ENCODE peak calls at places on chromosomes 11 and 22, in four cellular contexts. O is CD8-positive, alpha-beta T cell; P is H1; W is heart left ventricle. Q is an unnamed sample. For H3K4me1, the result is how much of the 10 kb centered on the place peaks cover.

GRCh38 chr22:30444632-30445437 is 19.3 kb downstream of the MTFP1 start:
- DNase-seq in O (peak), P (peak), W (no peak), Q (no peak)

GRCh38 chr11:20388096-20389055 is 860 bp downstream of the PRMT3 start:
- DNase-seq in O (no peak), P (no peak), W (no peak), Q (no peak)

GRCh38 chr22:37259540-37260029 is 15.5 kb upstream of the RAC2 start:
- DNase-seq in O (no peak), P (peak), W (no peak), Q (peak)

GRCh38 chr11:10208045-10208674 is 85.9 kb downstream of the SBF2 start:
- DNase-seq in O (no peak), P (no peak), W (no peak), Q (no peak)

GRCh38 chr22:47163481-47163875 is 401.0 kb downstream of the TBC1D22A start:
- DNase-seq in O (no peak), P (no peak), W (peak), Q (peak)

GRCh38 chr11:44264761-44265160 is 45.2 kb downstream of the ALX4 start:
- DNase-seq in O (no peak), P (no peak), W (no peak), Q (no peak)

GRCh38 chr11:60912223-60912850 is 1.6 kb upstream of the TMEM109 start:
- DNase-seq in O (peak), P (no peak), W (no peak), Q (no peak)

GRCh38 chr11:46528445-46529085 is 65.3 kb downstream of the AMBRA1 start:
- DNase-seq in O (no peak), P (no peak), W (no peak), Q (no peak)

GRCh38 chr11:34644669-34645406 is 23.9 kb downstream of the EHF start:
- DNase-seq in O (no peak), P (no peak), W (no peak), Q (no peak)

GRCh38 chr11:26297179-26297970 is 34.6 kb upstream of the ANO3 start:
- DNase-seq in O (no peak), P (no peak), W (no peak), Q (no peak)

GRCh38 chr11:9459573-9460321 is 1.1 kb upstream of the ZNF143 start:
- DNase-seq in O (peak), P (no peak), W (no peak), Q (no peak)

GRCh38 chr22:25232301-25232700 is 12.9 kb downstream of the CRYBB2 start:
- DNase-seq in O (no peak), P (no peak), W (no peak), Q (no peak)

GRCh38 chr11:103920449-103920848 is 116.0 kb upstream of the DDI1 start:
- DNase-seq in O (no peak), P (no peak), W (no peak), Q (no peak)

GRCh38 chr22:35411112-35411511 is 11.2 kb downstream of the MCM5 start:
- DNase-seq in O (no peak), P (no peak), W (no peak), Q (no peak)

GRCh38 chr22:27453688-27454087 is 347.9 kb downstream of the MN1 start:
- DNase-seq in O (no peak), P (no peak), W (no peak), Q (no peak)

GRCh38 chr11:8265681-8266241 is 2.1 kb upstream of the LMO1 start:
- DNase-seq in O (no peak), P (no peak), W (no peak), Q (peak)

GRCh38 chr11:68938816-68939582 is 35.3 kb downstream of the IGHMBP2 start:
- DNase-seq in O (no peak), P (no peak), W (peak), Q (no peak)

GRCh38 chr11:112113539-112114457 is 27.1 kb downstream of the SDHD start:
- DNase-seq in O (no peak), P (no peak), W (no peak), Q (no peak)

GRCh38 chr11:13334068-13334785 is 56.6 kb downstream of the BMAL1 start:
- DNase-seq in O (no peak), P (no peak), W (no peak), Q (no peak)

GRCh38 chr11:58334708-58335107 is 24.2 kb downstream of the OR5B17 start:
- DNase-seq in O (no peak), P (no peak), W (no peak), Q (no peak)

GRCh38 chr11:14742849-14743248 is 99.2 kb downstream of the PDE3B start:
- DNase-seq in O (no peak), P (no peak), W (no peak), Q (no peak)

GRCh38 chr22:27274770-27275449 is 526.6 kb downstream of the MN1 start:
- DNase-seq in O (no peak), P (no peak), W (no peak), Q (no peak)

GRCh38 chr11:73258104-73258684 is 13.9 kb upstream of the P2RY6 start:
- DNase-seq in O (no peak), P (no peak), W (no peak), Q (no peak)

GRCh38 chr11:68441466-68442230 is 18.9 kb upstream of the PPP6R3 start:
- DNase-seq in O (no peak), P (no peak), W (no peak), Q (no peak)

GRCh38 chr11:112297248-112297866 is 36.7 kb upstream of the PLET1 start:
- DNase-seq in O (no peak), P (no peak), W (no peak), Q (no peak)

GRCh38 chr11:132962026-132962425 is 570.3 kb downstream of the OPCML start:
- DNase-seq in O (no peak), P (no peak), W (no peak), Q (no peak)

GRCh38 chr11:3995949-3996554 is 98.5 kb upstream of the RRM1 start:
- DNase-seq in O (no peak), P (no peak), W (no peak), Q (no peak)

GRCh38 chr11:83364500-83365059 is 78.4 kb upstream of the CCDC90B start:
- DNase-seq in O (no peak), P (no peak), W (no peak), Q (no peak)

GRCh38 chr11:108135845-108136599 is 14.7 kb downstream of the ACAT1 start:
- DNase-seq in O (no peak), P (no peak), W (no peak), Q (no peak)

GRCh38 chr22:28410050-28410816 is 269.4 kb downstream of the TTC28 start:
- DNase-seq in O (no peak), P (no peak), W (no peak), Q (no peak)

GRCh38 chr22:23067691-23068090 is 2.6 kb upstream of the GNAZ start:
- DNase-seq in O (no peak), P (peak), W (no peak), Q (peak)

GRCh38 chr11:118342503-118343161 is at the start of gene CD3D:
- DNase-seq in O (peak), P (no peak), W (no peak), Q (no peak)

GRCh38 chr11:110855246-110855645 is 143.0 kb upstream of the ARHGAP20 start:
- DNase-seq in O (no peak), P (no peak), W (no peak), Q (no peak)

GRCh38 chr11:109229682-109230081 is 192.3 kb upstream of the C11orf87 start:
- DNase-seq in O (no peak), P (no peak), W (no peak), Q (no peak)

GRCh38 chr11:279966-280761 is 2.0 kb downstream of the NLRP6 start:
- DNase-seq in O (peak), P (peak), W (peak), Q (peak)

GRCh38 chr11:110712643-110713468 is 619 bp upstream of the ARHGAP20 start:
- DNase-seq in O (no peak), P (no peak), W (no peak), Q (no peak)

GRCh38 chr11:47109051-47109791 is 67.5 kb downstream of the ARFGAP2 start:
- DNase-seq in O (no peak), P (no peak), W (no peak), Q (no peak)

DNA sequence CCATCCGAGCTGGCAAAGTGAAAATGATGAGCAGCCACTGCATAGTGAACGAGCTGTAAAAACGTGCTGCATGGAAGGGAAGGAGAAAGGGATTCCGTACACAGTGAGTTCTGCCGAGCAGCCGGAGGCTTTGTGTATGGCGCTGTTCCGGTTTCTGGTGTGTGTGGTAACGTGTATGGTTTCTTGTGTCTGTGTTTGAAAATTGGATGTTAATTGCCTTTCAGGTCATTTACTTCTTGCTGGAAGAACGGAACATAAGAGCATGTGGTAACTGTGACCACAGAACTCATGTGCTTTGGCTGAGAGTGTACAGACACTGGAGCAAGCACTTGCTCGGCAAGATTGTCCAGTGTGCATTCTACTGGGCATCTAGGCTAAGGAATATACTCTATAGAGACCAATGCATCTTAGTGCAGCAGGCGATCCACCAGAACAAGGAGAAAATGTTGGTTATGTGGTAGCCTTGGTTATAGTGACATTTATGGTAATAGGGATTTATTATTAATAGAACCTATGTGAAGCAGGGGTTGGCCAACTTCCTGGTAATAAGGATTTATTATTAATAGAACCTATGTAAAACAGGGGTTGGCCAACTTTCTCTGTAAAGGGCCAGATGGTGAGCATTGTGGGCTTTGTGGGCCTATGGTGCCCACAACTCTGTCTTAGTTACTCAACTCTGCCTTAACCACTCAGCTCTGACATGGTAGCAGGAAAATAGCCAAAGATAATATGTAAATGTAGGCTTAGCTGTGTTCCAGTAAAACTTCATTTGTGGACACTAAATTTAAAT is 49.2 kb downstream of the GRAMD1B start:
- DNase-seq in O (no peak), P (no peak), W (no peak), Q (peak)
- H3K27ac ChIP-seq in O (no peak), P (no peak), W (no peak), Q (no peak)

DNA sequence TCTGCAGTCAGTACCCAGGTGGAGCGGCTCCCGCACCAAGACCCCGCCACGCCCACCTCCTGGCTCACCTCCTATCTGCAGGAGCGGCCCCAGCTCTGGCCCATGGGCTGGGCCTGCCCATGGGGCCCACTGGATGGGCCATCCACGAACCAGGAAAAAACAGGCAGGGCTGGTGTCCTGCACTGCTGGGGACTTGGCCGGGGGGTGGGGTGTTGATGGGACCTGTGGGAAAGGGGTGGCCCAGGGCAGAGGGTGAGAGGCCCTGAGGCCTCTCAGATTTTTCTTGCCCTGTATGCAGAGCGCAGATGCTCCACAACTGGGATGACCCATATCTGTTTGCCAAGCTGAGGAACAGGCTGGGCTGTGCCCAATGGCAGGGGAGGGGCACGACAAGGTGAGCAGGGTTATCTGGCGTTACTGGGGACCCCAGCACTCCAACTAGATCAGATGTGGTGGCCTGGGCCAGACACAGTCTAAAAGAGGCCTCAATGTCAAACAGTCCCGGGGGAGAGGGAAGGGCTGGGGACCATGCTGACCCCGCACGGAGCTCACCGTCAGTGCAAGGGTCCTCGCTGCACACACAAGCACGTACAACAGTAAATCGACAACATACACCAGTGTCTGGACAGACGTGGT is 2.6 kb upstream of the PIM3 start:
- DNase-seq in O (no peak), P (no peak), W (no peak), Q (peak)
- H3K4me1 ChIP-seq in O (under half), P (under half), W (under half), Q (half or more)

GRCh38 chr11:76599041-76600013 is 71.2 kb downstream of the LRRC32 start:
- DNase-seq in O (no peak), P (peak), W (no peak), Q (no peak)

GRCh38 chr11:76597533-76598425 is 72.8 kb downstream of the LRRC32 start:
- DNase-seq in O (no peak), P (peak), W (no peak), Q (no peak)

GRCh38 chr11:76596652-76597051 is 73.9 kb downstream of the LRRC32 start:
- DNase-seq in O (no peak), P (no peak), W (no peak), Q (no peak)

GRCh38 chr11:76600124-76600655 is 70.4 kb downstream of the LRRC32 start:
- DNase-seq in O (no peak), P (no peak), W (no peak), Q (no peak)

GRCh38 chr11:76598426-76598839 is 72.1 kb downstream of the LRRC32 start:
- DNase-seq in O (no peak), P (peak), W (no peak), Q (no peak)
- TF ChIP-seq CTCF in O (no peak), P (peak), W (peak), Q (peak)

GRCh38 chr11:128259816-128260215 is 327.5 kb downstream of the ETS1 start:
- DNase-seq in O (no peak), P (no peak), W (no peak), Q (no peak)

GRCh38 chr11:128261011-128261421 is 326.3 kb downstream of the ETS1 start:
- DNase-seq in O (no peak), P (no peak), W (no peak), Q (no peak)

GRCh38 chr11:128262463-128263345 is 324.7 kb downstream of the ETS1 start:
- DNase-seq in O (no peak), P (no peak), W (no peak), Q (no peak)

GRCh38 chr11:128260398-128260797 is 327.0 kb downstream of the ETS1 start:
- DNase-seq in O (no peak), P (no peak), W (no peak), Q (no peak)
- H3K27ac ChIP-seq in O (no peak), P (no peak), W (no peak), Q (no peak)

GRCh38 chr22:44678245-44678979 is 23.6 kb upstream of the PRR5 start:
- DNase-seq in O (no peak), P (no peak), W (no peak), Q (no peak)
- H3K4me1 ChIP-seq in O (under half), P (under half), W (under half), Q (under half)

Q was measured in lower lobe of right lung.